ENCODE peak calls at places on chromosomes 2 and 18, in six cellular contexts. X, V, Z, R, Q and O are unnamed samples.

GRCh38 chr2:159807183-159808037 is 9.4 kb upstream of the CD302 start:
- DNase-seq in V (no peak), X (peak), Q (peak), Z (peak), R (peak), O (no peak)

GRCh38 chr2:160492401-160493226 is 993 bp downstream of the RBMS1 start:
- DNase-seq in Z (no peak), Q (peak), V (peak), X (peak), R (peak), O (no peak)

GRCh38 chr2:127560929-127561275 is 25.4 kb downstream of the MYO7B start:
- DNase-seq in R (no peak), V (no peak), X (no peak), Z (no peak), Q (no peak), O (no peak)

GRCh38 chr18:55420665-55420964 is 167.4 kb downstream of the TCF4 start:
- DNase-seq in R (no peak), X (no peak), Z (no peak), Q (no peak), V (no peak), O (no peak)

GRCh38 chr2:172086349-172087190 is 1.3 kb downstream of the DLX1 start:
- DNase-seq in X (peak), V (peak), Z (no peak), R (no peak), Q (peak), O (no peak)

GRCh38 chr2:108615480-108616090 is 81.3 kb downstream of the LIMS1 start:
- DNase-seq in X (no peak), Q (no peak), Z (no peak), V (no peak), R (no peak), O (no peak)

GRCh38 chr2:213476641-213477040 is 192.4 kb downstream of the SPAG16 start:
- DNase-seq in V (no peak), Z (no peak), X (peak), Q (no peak), R (no peak), O (no peak)

GRCh38 chr2:241863021-241863954 is 4.6 kb upstream of the PDCD1 start:
- DNase-seq in Q (peak), Z (no peak), R (no peak), V (no peak), X (peak), O (no peak)

GRCh38 chr2:20135631-20136050 is 84.2 kb upstream of the LAPTM4A start:
- DNase-seq in Z (peak), Q (peak), X (peak), V (peak), R (no peak), O (peak)

GRCh38 chr2:226873051-226873620 is 37.3 kb downstream of the RHBDD1 start:
- DNase-seq in Q (peak), X (peak), R (no peak), Z (no peak), V (no peak), O (no peak)

GRCh38 chr18:23970161-23971153 is 44.1 kb upstream of the TTC39C start:
- DNase-seq in V (no peak), R (no peak), Z (no peak), Q (no peak), X (no peak), O (no peak)

GRCh38 chr2:240999873-241000541 is 1.6 kb downstream of the SNED1 start:
- DNase-seq in X (no peak), Q (no peak), Z (no peak), R (no peak), V (peak), O (no peak)

GRCh38 chr2:11562011-11562410 is 28.2 kb downstream of the GREB1 start:
- DNase-seq in V (peak), R (peak), Z (no peak), Q (no peak), X (no peak), O (no peak)

GRCh38 chr2:240645346-240646060 is 20.2 kb downstream of the GPR35 start:
- DNase-seq in R (no peak), Q (no peak), X (no peak), Z (no peak), V (peak), O (no peak)

GRCh38 chr2:31567679-31568078 is 13.1 kb downstream of the SRD5A2 start:
- DNase-seq in X (no peak), R (no peak), V (no peak), Q (no peak), Z (no peak), O (no peak)

GRCh38 chr2:237700583-237701032 is 73.2 kb downstream of the LRRFIP1 start:
- DNase-seq in Q (peak), V (peak), X (peak), R (no peak), Z (no peak), O (no peak)

GRCh38 chr2:62944362-62944761 is 106.3 kb upstream of the OTX1 start:
- DNase-seq in R (no peak), Q (no peak), X (no peak), V (no peak), Z (no peak), O (no peak)

GRCh38 chr2:33116799-33117198 is 170.0 kb downstream of the LTBP1 start:
- DNase-seq in Q (no peak), X (no peak), Z (no peak), R (no peak), V (no peak), O (no peak)

GRCh38 chr2:121031568-121032340 is 253.2 kb downstream of the TFCP2L1 start:
- DNase-seq in Z (no peak), X (no peak), V (no peak), R (no peak), Q (no peak), O (no peak)

GRCh38 chr2:223267160-223267951 is 215.4 kb downstream of the KCNE4 start:
- DNase-seq in Z (no peak), V (no peak), R (no peak), X (no peak), Q (no peak), O (no peak)

GRCh38 chr18:74745658-74746403 is 148.2 kb downstream of the ZNF407 start:
- DNase-seq in Z (no peak), V (no peak), X (peak), R (peak), Q (no peak), O (no peak)